ENCODE peak calls at places on chromosome 17, in seven cellular contexts. One of them, this sample, is unnamed.

GRCh38 chr17:4412933-4413831 is 20.6 kb upstream of the SPNS3 start:
- DNase-seq in prostate gland: peak; percentile 86
- DNase-seq in suprapubic skin: peak; percentile 97
- DNase-seq in H1: peak; percentile 99
- DNase-seq in SK-N-SH: peak; percentile 85
- DNase-seq in Panc1: peak; percentile 66
- DNase-seq in upper lobe of left lung: peak; percentile 89
- DNase-seq in this sample: peak; percentile 96

GRCh38 chr17:73478768-73479424 is 165.3 kb downstream of the SDK2 start:
- DNase-seq in prostate gland: no peak
- DNase-seq in suprapubic skin: no peak
- DNase-seq in H1: peak; percentile 65
- DNase-seq in SK-N-SH: no peak
- DNase-seq in Panc1: no peak
- DNase-seq in upper lobe of left lung: no peak
- DNase-seq in this sample: peak; percentile 59

GRCh38 chr17:81961087-81961514 is at the start of gene NOTUM:
- DNase-seq in prostate gland: no peak
- DNase-seq in suprapubic skin: no peak
- DNase-seq in H1: peak; percentile 70
- DNase-seq in SK-N-SH: peak; percentile 90
- DNase-seq in Panc1: no peak
- DNase-seq in upper lobe of left lung: peak; percentile 89
- DNase-seq in this sample: no peak

GRCh38 chr17:7004398-7005253 is 7.8 kb upstream of the RNASEK start:
- DNase-seq in prostate gland: peak; percentile 47
- DNase-seq in suprapubic skin: no peak
- DNase-seq in H1: peak; percentile 53
- DNase-seq in SK-N-SH: peak; percentile 70
- DNase-seq in Panc1: no peak
- DNase-seq in upper lobe of left lung: no peak
- DNase-seq in this sample: peak; percentile 80

GRCh38 chr17:40479754-40480480 is 21.5 kb downstream of the TNS4 start:
- DNase-seq in prostate gland: no peak
- DNase-seq in suprapubic skin: no peak
- DNase-seq in H1: no peak
- DNase-seq in SK-N-SH: no peak
- DNase-seq in Panc1: no peak
- DNase-seq in upper lobe of left lung: no peak
- DNase-seq in this sample: peak; percentile 74

GRCh38 chr17:74234482-74234881 is 21.1 kb downstream of the TTYH2 start:
- DNase-seq in prostate gland: no peak
- DNase-seq in suprapubic skin: no peak
- DNase-seq in H1: no peak
- DNase-seq in SK-N-SH: no peak
- DNase-seq in Panc1: no peak
- DNase-seq in upper lobe of left lung: no peak
- DNase-seq in this sample: no peak

GRCh38 chr17:4187076-4187475 is 44.1 kb downstream of the CYB5D2 start:
- DNase-seq in prostate gland: peak; percentile 91
- DNase-seq in suprapubic skin: no peak
- DNase-seq in H1: no peak
- DNase-seq in SK-N-SH: no peak
- DNase-seq in Panc1: no peak
- DNase-seq in upper lobe of left lung: no peak
- DNase-seq in this sample: no peak

GRCh38 chr17:27246537-27246936 is 47.4 kb upstream of the WSB1 start:
- DNase-seq in prostate gland: no peak
- DNase-seq in suprapubic skin: no peak
- DNase-seq in H1: no peak
- DNase-seq in SK-N-SH: no peak
- DNase-seq in Panc1: no peak
- DNase-seq in upper lobe of left lung: no peak
- DNase-seq in this sample: no peak

GRCh38 chr17:82780981-82781893 is 29.4 kb downstream of the TBCD start:
- DNase-seq in prostate gland: no peak
- DNase-seq in suprapubic skin: no peak
- DNase-seq in H1: no peak
- DNase-seq in SK-N-SH: no peak
- DNase-seq in Panc1: no peak
- DNase-seq in upper lobe of left lung: no peak
- DNase-seq in this sample: no peak

GRCh38 chr17:59764292-59764741 is 56.9 kb downstream of the VMP1 start:
- DNase-seq in prostate gland: no peak
- DNase-seq in suprapubic skin: no peak
- DNase-seq in H1: no peak
- DNase-seq in SK-N-SH: no peak
- DNase-seq in Panc1: no peak
- DNase-seq in upper lobe of left lung: no peak
- DNase-seq in this sample: no peak

GRCh38 chr17:72642720-72643119 is 449.8 kb downstream of the SLC39A11 start:
- DNase-seq in prostate gland: no peak
- DNase-seq in suprapubic skin: no peak
- DNase-seq in H1: no peak
- DNase-seq in SK-N-SH: no peak
- DNase-seq in Panc1: no peak
- DNase-seq in upper lobe of left lung: no peak
- DNase-seq in this sample: no peak

GRCh38 chr17:44267165-44267455 is 825 bp downstream of the SLC4A1 start:
- DNase-seq in prostate gland: no peak
- DNase-seq in suprapubic skin: no peak
- DNase-seq in H1: no peak
- DNase-seq in SK-N-SH: no peak
- DNase-seq in Panc1: no peak
- DNase-seq in upper lobe of left lung: no peak
- DNase-seq in this sample: no peak

GRCh38 chr17:44269118-44269794 is 1.3 kb upstream of the SLC4A1 start:
- DNase-seq in prostate gland: no peak
- DNase-seq in suprapubic skin: no peak
- DNase-seq in H1: no peak
- DNase-seq in SK-N-SH: peak; percentile 47
- DNase-seq in Panc1: no peak
- DNase-seq in upper lobe of left lung: no peak
- DNase-seq in this sample: no peak

GRCh38 chr17:44267818-44268490 is at the start of gene SLC4A1:
- DNase-seq in prostate gland: no peak
- DNase-seq in suprapubic skin: no peak
- DNase-seq in H1: no peak
- DNase-seq in SK-N-SH: peak; percentile 44
- DNase-seq in Panc1: no peak
- DNase-seq in upper lobe of left lung: peak; percentile 59
- DNase-seq in this sample: no peak

GRCh38 chr17:44263360-44263902 is 4.5 kb downstream of the SLC4A1 start:
- DNase-seq in prostate gland: no peak
- DNase-seq in suprapubic skin: no peak
- DNase-seq in H1: no peak
- DNase-seq in SK-N-SH: no peak
- DNase-seq in Panc1: no peak
- DNase-seq in upper lobe of left lung: no peak
- DNase-seq in this sample: no peak

GRCh38 chr17:44266402-44267164 is 1.4 kb downstream of the SLC4A1 start:
- DNase-seq in prostate gland: no peak
- DNase-seq in suprapubic skin: no peak
- DNase-seq in H1: no peak
- DNase-seq in SK-N-SH: peak; percentile 69
- DNase-seq in Panc1: no peak
- DNase-seq in upper lobe of left lung: no peak
- DNase-seq in this sample: no peak
- TF ChIP-seq POLR2AphosphoS5 in prostate gland: no peak
- TF ChIP-seq POLR2AphosphoS5 in suprapubic skin: no peak
- TF ChIP-seq POLR2AphosphoS5 in H1: no peak
- TF ChIP-seq POLR2AphosphoS5 in SK-N-SH: no peak
- TF ChIP-seq POLR2AphosphoS5 in Panc1: no peak
- TF ChIP-seq POLR2AphosphoS5 in upper lobe of left lung: no peak
- TF ChIP-seq POLR2AphosphoS5 in this sample: peak; percentile 10

GRCh38 chr17:34725008-34725407 is 145.6 kb downstream of the TMEM132E start:
- DNase-seq in prostate gland: no peak
- DNase-seq in suprapubic skin: no peak
- DNase-seq in H1: no peak
- DNase-seq in SK-N-SH: no peak
- DNase-seq in Panc1: no peak
- DNase-seq in upper lobe of left lung: no peak
- DNase-seq in this sample: no peak

GRCh38 chr17:34726536-34727384 is 147.4 kb downstream of the TMEM132E start:
- DNase-seq in prostate gland: no peak
- DNase-seq in suprapubic skin: no peak
- DNase-seq in H1: no peak
- DNase-seq in SK-N-SH: peak; percentile 79
- DNase-seq in Panc1: no peak
- DNase-seq in upper lobe of left lung: no peak
- DNase-seq in this sample: no peak

GRCh38 chr17:34728771-34729310 is 149.5 kb downstream of the TMEM132E start:
- DNase-seq in prostate gland: no peak
- DNase-seq in suprapubic skin: peak; percentile 24
- DNase-seq in H1: peak; percentile 52
- DNase-seq in SK-N-SH: no peak
- DNase-seq in Panc1: no peak
- DNase-seq in upper lobe of left lung: peak; percentile 31
- DNase-seq in this sample: no peak

GRCh38 chr17:34725740-34726139 is 146.4 kb downstream of the TMEM132E start:
- DNase-seq in prostate gland: no peak
- DNase-seq in suprapubic skin: no peak
- DNase-seq in H1: no peak
- DNase-seq in SK-N-SH: no peak
- DNase-seq in Panc1: no peak
- DNase-seq in upper lobe of left lung: no peak
- DNase-seq in this sample: no peak

GRCh38 chr17:34727601-34728000 is 148.2 kb downstream of the TMEM132E start:
- DNase-seq in prostate gland: no peak
- DNase-seq in suprapubic skin: no peak
- DNase-seq in H1: no peak
- DNase-seq in SK-N-SH: no peak
- DNase-seq in Panc1: no peak
- DNase-seq in upper lobe of left lung: no peak
- DNase-seq in this sample: no peak
- TF ChIP-seq CTCF in prostate gland: no peak
- TF ChIP-seq CTCF in suprapubic skin: no peak
- TF ChIP-seq CTCF in H1: no peak
- TF ChIP-seq CTCF in SK-N-SH: no peak
- TF ChIP-seq CTCF in Panc1: no peak
- TF ChIP-seq CTCF in upper lobe of left lung: no peak
- TF ChIP-seq CTCF in this sample: no peak

DNA sequence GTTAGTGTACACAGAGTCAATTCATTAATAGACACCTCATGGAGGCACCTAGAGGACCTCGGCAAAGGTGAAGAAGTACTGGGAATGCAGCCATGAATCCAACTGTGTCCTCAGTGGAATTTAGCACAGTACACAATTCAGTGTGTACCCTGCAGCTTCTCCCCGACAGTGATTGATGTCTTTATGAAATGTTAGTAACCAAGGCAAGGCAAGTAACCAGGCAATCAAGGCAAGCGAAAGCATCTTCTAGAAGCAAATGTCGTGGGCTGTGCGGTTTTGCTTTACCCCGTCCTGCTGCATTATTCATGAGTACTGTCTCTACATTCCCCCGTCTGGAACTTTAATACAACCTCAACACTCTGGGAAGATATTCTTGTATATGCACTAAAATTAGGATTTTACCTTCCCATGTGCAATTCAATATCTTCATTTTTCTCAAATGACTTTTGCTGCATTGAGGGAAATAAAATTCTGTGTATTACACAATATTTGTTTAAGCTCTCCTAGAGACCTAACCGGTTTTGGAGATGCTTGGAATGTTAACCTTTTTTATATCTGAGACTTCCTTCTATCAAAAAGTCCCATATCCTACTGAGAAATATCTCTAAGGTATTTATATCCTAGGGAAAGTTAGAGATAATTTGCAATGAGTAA is 52.1 kb upstream of the ADORA2B start:
- DNase-seq in prostate gland: peak; percentile 33
- DNase-seq in suprapubic skin: no peak
- DNase-seq in H1: no peak
- DNase-seq in SK-N-SH: no peak
- DNase-seq in Panc1: no peak
- DNase-seq in upper lobe of left lung: no peak
- DNase-seq in this sample: no peak
- H3K4me1 ChIP-seq in prostate gland: peaks cover 4% of the 10 kb centered on the region
- H3K4me1 ChIP-seq in suprapubic skin: peaks cover 9% of the 10 kb centered on the region
- H3K4me1 ChIP-seq in H1: no peaks in the 10 kb centered on the region
- H3K4me1 ChIP-seq in SK-N-SH: no peaks in the 10 kb centered on the region
- H3K4me1 ChIP-seq in Panc1: peaks cover 2% of the 10 kb centered on the region
- H3K4me1 ChIP-seq in upper lobe of left lung: peaks cover 3% of the 10 kb centered on the region
- H3K4me1 ChIP-seq in this sample: peaks cover 16% of the 10 kb centered on the region

GRCh38 chr17:16585796-16586195 is 16.8 kb upstream of the ZNF287 start:
- DNase-seq in prostate gland: no peak
- DNase-seq in suprapubic skin: no peak
- DNase-seq in H1: no peak
- DNase-seq in SK-N-SH: no peak
- DNase-seq in Panc1: no peak
- DNase-seq in upper lobe of left lung: no peak
- DNase-seq in this sample: no peak

GRCh38 chr17:16593356-16594102 is 24.5 kb upstream of the ZNF287 start:
- DNase-seq in prostate gland: no peak
- DNase-seq in suprapubic skin: no peak
- DNase-seq in H1: no peak
- DNase-seq in SK-N-SH: no peak
- DNase-seq in Panc1: no peak
- DNase-seq in upper lobe of left lung: no peak
- DNase-seq in this sample: no peak

GRCh38 chr17:16584273-16584995 is 15.4 kb upstream of the ZNF287 start:
- DNase-seq in prostate gland: peak; percentile 87
- DNase-seq in suprapubic skin: peak; percentile 96
- DNase-seq in H1: peak; percentile 96
- DNase-seq in SK-N-SH: peak; percentile 95
- DNase-seq in Panc1: peak; percentile 55
- DNase-seq in upper lobe of left lung: peak; percentile 95
- DNase-seq in this sample: peak; percentile 95

GRCh38 chr17:16583781-16584180 is 14.8 kb upstream of the ZNF287 start:
- DNase-seq in prostate gland: no peak
- DNase-seq in suprapubic skin: no peak
- DNase-seq in H1: no peak
- DNase-seq in SK-N-SH: no peak
- DNase-seq in Panc1: no peak
- DNase-seq in upper lobe of left lung: no peak
- DNase-seq in this sample: no peak

DNA sequence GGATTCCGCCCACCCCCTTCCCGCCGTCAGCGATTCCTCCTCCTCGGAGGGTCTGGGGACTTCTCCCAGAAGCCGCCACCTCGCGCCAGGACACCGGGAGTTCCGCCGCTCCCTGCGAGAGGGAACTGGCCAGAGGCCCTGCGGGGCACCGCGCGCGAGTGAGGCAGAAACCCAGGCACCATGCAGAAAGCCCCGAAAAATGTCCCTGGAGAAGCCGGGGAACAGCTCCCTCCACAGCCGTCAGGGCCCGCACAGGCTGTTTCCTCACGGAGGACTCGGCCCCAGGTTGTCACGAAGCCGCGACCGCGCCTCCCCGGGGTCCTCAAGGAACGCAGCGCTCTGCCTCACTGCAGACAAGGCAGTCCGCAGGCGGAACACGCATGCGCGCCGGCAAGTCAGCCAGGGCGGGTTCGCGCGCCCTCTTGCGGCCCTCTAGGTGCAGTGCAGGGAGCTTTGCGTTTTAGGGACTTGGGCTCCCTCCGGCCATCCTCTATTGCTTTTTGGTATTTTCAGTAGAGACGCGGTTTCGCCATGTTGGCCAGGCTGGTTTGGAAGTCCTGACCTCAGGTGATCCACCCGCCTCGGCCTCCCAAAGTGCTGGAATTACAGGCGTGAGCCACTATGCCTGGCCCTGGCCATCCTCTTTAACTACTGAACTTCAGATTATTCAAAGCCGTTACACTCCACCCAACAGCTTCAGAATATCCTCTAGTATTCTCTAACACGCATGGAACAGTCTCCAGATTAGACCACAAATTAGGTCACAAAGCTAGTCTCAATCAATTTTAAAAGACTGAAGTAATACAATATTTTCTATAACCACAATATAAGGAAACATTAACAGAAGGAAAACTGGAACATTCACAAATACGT is 20.3 kb upstream of the ZNF287 start:
- DNase-seq in prostate gland: peak; percentile 85
- DNase-seq in suprapubic skin: peak; percentile 91
- DNase-seq in H1: peak; percentile 98
- DNase-seq in SK-N-SH: peak; percentile 95
- DNase-seq in Panc1: peak; percentile 70
- DNase-seq in upper lobe of left lung: peak; percentile 98
- DNase-seq in this sample: peak; percentile 99
- TF ChIP-seq POLR2AphosphoS5 in prostate gland: peak; percentile 93
- TF ChIP-seq POLR2AphosphoS5 in suprapubic skin: no peak
- TF ChIP-seq POLR2AphosphoS5 in H1: no peak
- TF ChIP-seq POLR2AphosphoS5 in SK-N-SH: no peak
- TF ChIP-seq POLR2AphosphoS5 in Panc1: no peak
- TF ChIP-seq POLR2AphosphoS5 in upper lobe of left lung: peak; percentile 65
- TF ChIP-seq POLR2AphosphoS5 in this sample: peak; percentile 89